ENCODE peak calls at places on chromosomes 6 and 20, in ten cellular contexts. J, X, H, E, W, P, B, K, S and F are unnamed samples.

GRCh38 chr20:1809611-1810510 is 85.3 kb upstream of the SIRPA start:
- DNase-seq in E (no peak), H (no peak), W (no peak), B (peak), X (peak), P (no peak), J (no peak), S (no peak), K (peak), F (peak)

GRCh38 chr6:57216235-57217101 is 5.6 kb downstream of the RAB23 start:
- DNase-seq in E (no peak), H (peak), S (no peak), J (no peak), W (peak), B (no peak), X (peak), P (no peak), K (no peak), F (no peak)

GRCh38 chr6:170174124-170174770 is 116.6 kb downstream of the DLL1 start:
- DNase-seq in W (no peak), H (no peak), K (no peak), E (no peak), P (peak), B (peak), S (no peak), X (no peak), J (peak), F (no peak)

GRCh38 chr20:16864958-16865357 is 116.8 kb downstream of the OTOR start:
- DNase-seq in W (no peak), K (no peak), P (no peak), E (no peak), J (no peak), H (no peak), X (no peak), S (no peak), B (no peak), F (no peak)

GRCh38 chr6:53702316-53702715 is 36.8 kb upstream of the KLHL31 start:
- DNase-seq in S (no peak), E (no peak), B (no peak), K (no peak), P (no peak), H (no peak), W (no peak), J (peak), X (no peak), F (no peak)

GRCh38 chr6:113873043-113873667 is 16.0 kb downstream of the MARCKS start:
- DNase-seq in E (peak), P (peak), J (no peak), W (peak), S (no peak), K (no peak), B (no peak), H (peak), X (no peak), F (no peak)

GRCh38 chr20:1509237-1509636 is 18.0 kb upstream of the SIRPB2 start:
- DNase-seq in H (no peak), E (peak), W (no peak), B (no peak), X (peak), S (no peak), P (no peak), K (no peak), J (no peak), F (no peak)

GRCh38 chr6:4599924-4600323 is 176.3 kb upstream of the CDYL start:
- DNase-seq in S (no peak), E (peak), H (no peak), X (peak), B (no peak), J (no peak), K (peak), P (no peak), W (no peak), F (peak)

GRCh38 chr6:136550045-136550329 is 235 bp downstream of the MAP7 start:
- DNase-seq in E (no peak), X (no peak), H (no peak), S (no peak), B (no peak), P (no peak), J (no peak), W (peak), K (no peak), F (no peak)

GRCh38 chr6:87902383-87902782 is 145.3 kb upstream of the SPACA1 start:
- DNase-seq in E (no peak), J (no peak), B (no peak), K (no peak), H (no peak), S (no peak), P (no peak), W (no peak), X (no peak), F (no peak)

GRCh38 chr6:132730560-132730959 is 16.7 kb upstream of the VNN1 start:
- DNase-seq in S (no peak), H (no peak), P (no peak), E (peak), J (no peak), B (no peak), K (no peak), W (no peak), X (peak), F (no peak)

GRCh38 chr20:15528386-15529111 is 1044.7 kb downstream of the KIF16B start:
- DNase-seq in P (no peak), X (no peak), E (peak), W (no peak), K (no peak), B (no peak), J (no peak), H (no peak), S (no peak), F (no peak)

GRCh38 chr20:15523431-15523830 is 1049.8 kb downstream of the KIF16B start:
- DNase-seq in X (no peak), P (no peak), S (no peak), E (no peak), H (no peak), W (no peak), B (no peak), K (no peak), J (no peak), F (no peak)
- H3K4me3 ChIP-seq in X (no peak), P (no peak), S (no peak), E (no peak), H (no peak), W (no peak), B (no peak), K (no peak), J (no peak), F (no peak)

GRCh38 chr20:63860325-63861051 is 810 bp upstream of the ABHD16B start:
- DNase-seq in J (no peak), S (no peak), K (no peak), P (no peak), X (no peak), B (no peak), E (no peak), W (no peak), H (no peak), F (no peak)
- TF ChIP-seq CTCF in J (no peak), S (no peak), K (no peak), P (no peak), X (no peak), B (no peak), E (no peak), W (no peak), H (no peak), F (no peak)

DNA sequence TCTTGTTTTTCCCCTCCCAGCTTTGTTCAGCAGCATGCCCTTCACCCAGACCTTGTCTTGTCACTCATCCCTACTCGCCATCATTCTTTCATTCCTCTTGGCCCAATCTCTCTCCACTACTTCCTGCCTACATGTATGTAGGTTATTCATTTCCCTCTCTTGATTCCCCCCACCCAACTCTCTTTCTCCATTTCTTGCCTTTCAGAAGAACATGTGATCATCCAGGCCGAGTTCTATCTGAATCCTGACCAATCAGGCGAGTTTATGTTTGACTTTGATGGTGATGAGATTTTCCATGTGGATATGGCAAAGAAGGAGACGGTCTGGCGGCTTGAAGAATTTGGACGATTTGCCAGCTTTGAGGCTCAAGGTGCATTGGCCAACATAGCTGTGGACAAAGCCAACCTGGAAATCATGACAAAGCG is 2.6 kb downstream of the HLA-DRA start:
- DNase-seq in P (no peak), H (no peak), B (no peak), K (no peak), W (no peak), J (no peak), X (no peak), S (no peak), E (no peak), F (no peak)
- H3K4me3 ChIP-seq in P (no peak), H (peak), B (no peak), K (no peak), W (peak), J (no peak), X (no peak), S (no peak), E (no peak), F (no peak)

GRCh38 chr6:48449002-48449401 is 338.0 kb upstream of the PTCHD4 start:
- DNase-seq in H (no peak), E (no peak), B (no peak), S (no peak), W (no peak), J (no peak), X (peak), P (no peak), K (no peak), F (no peak)
- TF ChIP-seq CTCF in H (no peak), E (peak), B (no peak), S (peak), W (no peak), J (no peak), X (peak), P (no peak), K (no peak), F (peak)

GRCh38 chr6:21033575-21034026 is 499.3 kb downstream of the CDKAL1 start:
- DNase-seq in K (peak), E (peak), P (peak), S (peak), J (peak), X (peak), H (no peak), W (peak), B (no peak), F (no peak)

GRCh38 chr6:21034345-21034744 is 500.1 kb downstream of the CDKAL1 start:
- DNase-seq in E (no peak), X (no peak), P (no peak), W (no peak), K (no peak), J (no peak), S (no peak), H (no peak), B (no peak), F (no peak)

GRCh38 chr6:21037453-21037852 is 503.2 kb downstream of the CDKAL1 start:
- DNase-seq in X (no peak), B (no peak), K (no peak), P (no peak), E (no peak), J (no peak), H (no peak), S (no peak), W (no peak), F (no peak)

GRCh38 chr6:21031182-21031581 is 496.9 kb downstream of the CDKAL1 start:
- DNase-seq in S (no peak), H (no peak), B (no peak), E (no peak), K (no peak), W (no peak), X (no peak), P (no peak), J (no peak), F (no peak)

DNA sequence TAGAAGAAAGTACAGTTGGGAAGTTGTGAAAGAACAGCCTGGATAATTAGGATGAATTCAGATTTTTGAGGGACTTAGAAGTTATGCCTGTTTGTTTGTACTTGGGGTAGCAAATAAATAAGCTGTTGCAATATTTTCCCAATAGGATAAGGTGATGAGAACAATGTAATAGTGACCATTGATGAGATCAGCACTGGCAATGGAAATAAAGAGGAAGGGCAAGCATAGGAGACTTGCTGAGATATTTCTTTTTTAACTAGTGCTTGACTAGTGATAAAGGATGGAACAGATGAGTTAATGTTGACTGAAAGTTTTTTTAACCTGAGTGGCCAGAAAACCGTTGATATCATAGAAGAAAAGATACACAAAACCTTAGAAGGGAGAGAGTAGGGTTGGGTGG is 498.8 kb downstream of the CDKAL1 start:
- DNase-seq in J (no peak), P (no peak), H (no peak), W (no peak), K (no peak), E (no peak), B (no peak), X (peak), S (no peak), F (no peak)
- H3K4me3 ChIP-seq in J (peak), P (no peak), H (no peak), W (no peak), K (no peak), E (no peak), B (no peak), X (no peak), S (no peak), F (no peak)

GRCh38 chr20:6282642-6283041 is 159.8 kb upstream of the FERMT1 start:
- DNase-seq in K (no peak), P (no peak), W (no peak), X (no peak), H (no peak), S (no peak), J (no peak), E (no peak), B (no peak), F (no peak)
- TF ChIP-seq CTCF in K (no peak), P (no peak), W (no peak), X (no peak), H (no peak), S (no peak), J (no peak), E (no peak), B (no peak), F (no peak)